ENCODE peak calls at places on chromosomes 16 and 17, in eight cellular contexts. D is gastrocnemius medialis, V is OCI-LY7, Y is right atrium auricular region, F is A549, T is ovary, N is PC-3, M is coronary artery. P is an unnamed sample.
A peak's percentile ranks its signal among the peaks of the same experiment; 100 is the strongest.

GRCh38 chr16:16143038-16143763 is 80.1 kb downstream of the ABCC6 start:
- DNase-seq in V (peak; percentile 58), Y (no peak), D (no peak), T (no peak), F (peak; percentile 50), M (no peak), N (peak; percentile 14), P (no peak)

GRCh38 chr16:16096161-16096857 is 127.0 kb downstream of the ABCC6 start:
- DNase-seq in D (no peak), T (peak; percentile 63), F (no peak), V (peak; percentile 82), Y (no peak), M (peak; percentile 86), N (no peak), P (no peak)

GRCh38 chr16:16093625-16094332 is 129.5 kb downstream of the ABCC6 start:
- DNase-seq in Y (no peak), D (no peak), N (no peak), V (no peak), T (no peak), F (no peak), M (no peak), P (no peak)

GRCh38 chr16:83513006-83513755 is 294.6 kb upstream of the HSBP1 start:
- DNase-seq in V (no peak), M (no peak), N (peak; percentile 44), Y (no peak), F (no peak), D (no peak), T (no peak), P (no peak)

GRCh38 chr17:49390548-49391324 is 23.9 kb downstream of the PHB1 start:
- DNase-seq in N (no peak), V (peak; percentile 80), T (no peak), M (no peak), Y (no peak), D (no peak), F (no peak), P (peak; percentile 38)

GRCh38 chr17:42642377-42642776 is 16.7 kb upstream of the TUBG2 start:
- DNase-seq in N (no peak), Y (no peak), F (no peak), T (no peak), D (no peak), M (no peak), V (no peak), P (no peak)

GRCh38 chr17:75619506-75620431 is 13.5 kb upstream of the SMIM5 start:
- DNase-seq in M (no peak), Y (no peak), D (no peak), T (no peak), N (peak; percentile 52), V (peak; percentile 33), F (peak; percentile 70), P (peak; percentile 5)

GRCh38 chr16:89695875-89696597 is 5.5 kb downstream of the SPATA2L start:
- DNase-seq in F (no peak), T (peak; percentile 32), V (no peak), N (no peak), Y (no peak), M (peak; percentile 69), D (peak; percentile 20), P (no peak)

GRCh38 chr17:50764860-50765259 is 2.5 kb downstream of the ANKRD40CL start:
- DNase-seq in Y (no peak), T (no peak), F (no peak), V (no peak), N (no peak), D (no peak), M (no peak), P (no peak)

GRCh38 chr16:72428611-72429376 is 256.8 kb upstream of the PMFBP1 start:
- DNase-seq in M (no peak), F (no peak), Y (no peak), N (no peak), V (no peak), D (no peak), T (no peak), P (peak; percentile 21)

GRCh38 chr17:49616546-49617205 is 41.0 kb downstream of the NXPH3 start:
- DNase-seq in F (no peak), M (peak; percentile 81), D (peak; percentile 75), T (peak; percentile 43), V (no peak), N (no peak), Y (peak; percentile 82), P (no peak)

GRCh38 chr16:19919142-19919541 is 34.5 kb upstream of the GPRC5B start:
- DNase-seq in V (no peak), F (no peak), T (no peak), M (no peak), Y (no peak), D (no peak), N (no peak), P (no peak)

DNA sequence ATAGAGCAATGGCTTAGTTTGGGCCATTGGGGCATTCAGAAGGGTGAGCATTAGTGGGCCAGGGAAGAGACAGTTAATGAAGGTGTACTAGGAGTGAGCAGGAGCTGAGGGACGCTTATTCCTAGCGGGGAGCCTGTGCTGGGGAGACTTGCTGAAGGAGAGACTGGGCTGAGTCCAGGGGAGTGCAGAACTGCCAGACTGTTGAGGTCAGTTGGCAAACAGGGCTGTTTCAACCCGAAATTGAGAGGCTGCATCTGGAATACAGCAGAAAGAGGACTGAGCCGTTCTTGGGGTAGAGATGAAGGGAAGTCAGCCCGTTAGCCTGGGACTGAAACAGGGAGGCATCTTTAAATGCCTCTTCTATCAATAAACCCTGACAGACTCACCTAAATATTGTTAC is 33.2 kb downstream of the MAP2K6 start:
- DNase-seq in D (no peak), F (no peak), N (no peak), Y (peak; percentile 60), M (no peak), V (no peak), T (peak; percentile 50), P (peak; percentile 52)
- H3K27ac ChIP-seq in D (peak overlapping the region; percentile 79), F (no peak overlapping the region), N (no peak overlapping the region), Y (no peak overlapping the region), M (no peak overlapping the region), V (no peak overlapping the region), T (peak overlapping the region; percentile 52), P (peak overlapping the region; percentile 47)

DNA sequence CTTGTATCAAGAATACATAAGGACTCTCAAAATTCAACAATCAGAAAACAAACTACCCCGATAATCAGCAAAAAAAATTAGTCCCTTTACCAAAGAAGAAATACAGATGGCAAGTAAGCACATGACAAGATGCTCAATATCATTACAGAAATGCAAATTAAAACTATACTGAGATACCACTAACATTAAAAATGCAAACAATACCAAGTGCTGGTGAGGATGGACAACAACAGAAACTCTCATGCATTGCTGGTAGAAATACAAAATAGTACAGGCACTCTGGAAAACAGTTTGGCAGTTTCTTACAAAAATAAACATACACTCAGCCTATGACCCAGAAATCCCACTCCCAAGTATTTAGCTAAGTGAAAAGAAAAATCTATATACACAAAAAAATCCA is 7.5 kb downstream of the CEP112 start:
- DNase-seq in N (no peak), T (no peak), Y (no peak), V (no peak), D (no peak), F (no peak), M (no peak), P (no peak)
- H3K27ac ChIP-seq in N (no peak overlapping the region), T (no peak overlapping the region), Y (no peak overlapping the region), V (no peak overlapping the region), D (no peak overlapping the region), F (no peak overlapping the region), M (no peak overlapping the region), P (no peak overlapping the region)

DNA sequence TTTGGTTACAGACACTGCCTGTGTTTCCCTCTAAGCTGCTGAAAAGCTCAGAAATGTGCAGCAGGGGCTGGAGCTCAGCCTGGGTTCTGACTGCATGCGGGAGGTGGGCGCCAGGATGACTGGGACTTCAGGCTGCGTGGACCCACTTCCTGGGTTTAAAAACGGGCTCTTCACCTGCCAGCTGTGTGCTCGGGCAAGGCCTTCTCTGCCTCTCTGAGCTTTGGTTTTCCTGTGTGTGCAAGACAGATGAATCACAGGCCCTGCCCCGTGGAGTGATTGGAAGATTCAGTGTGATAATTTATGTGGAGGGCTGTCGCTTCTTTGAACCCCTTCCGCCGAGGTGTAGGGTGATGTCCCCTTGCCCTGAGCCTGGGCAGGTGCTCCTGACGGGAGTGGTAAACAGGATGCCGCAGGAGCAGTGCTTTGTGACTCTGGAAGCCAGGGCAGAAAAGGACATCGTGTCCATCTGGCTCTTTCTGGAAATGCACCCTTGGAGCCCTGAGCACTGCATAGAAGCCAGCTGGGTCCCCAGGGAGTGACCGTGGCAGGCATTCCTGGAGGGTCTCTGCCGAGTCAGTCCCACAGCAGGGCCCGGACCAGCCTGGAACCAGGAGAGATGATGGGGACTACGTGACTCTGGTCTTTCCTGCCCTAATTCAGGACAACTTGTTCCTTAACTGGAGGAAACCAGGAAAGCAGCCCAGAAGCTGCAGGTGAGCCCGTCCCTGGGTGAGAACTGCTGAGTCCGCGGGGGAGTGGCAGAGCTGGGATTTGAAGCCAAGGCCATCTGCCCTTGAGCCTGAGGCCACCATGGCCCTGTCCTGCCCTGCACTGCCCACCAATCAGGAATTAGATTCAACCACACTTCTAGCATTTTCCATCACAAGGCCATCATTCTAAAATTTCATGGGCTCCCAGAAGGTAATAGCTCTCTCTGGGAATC is 28.5 kb upstream of the SLC7A5 start:
- DNase-seq in T (no peak), M (no peak), V (peak; percentile 16), N (no peak), Y (no peak), D (no peak), F (no peak), P (no peak)
- H3K27ac ChIP-seq in T (no peak overlapping the region), M (no peak overlapping the region), V (no peak overlapping the region), N (no peak overlapping the region), Y (no peak overlapping the region), D (no peak overlapping the region), F (no peak overlapping the region), P (no peak overlapping the region)

GRCh38 chr17:73318427-73318813 is 6.6 kb upstream of the CDC42EP4 start:
- DNase-seq in V (no peak), N (no peak), D (no peak), Y (no peak), M (no peak), F (no peak), T (no peak), P (no peak)
- H3K27ac ChIP-seq in V (no peak overlapping the region), N (no peak overlapping the region), D (no peak overlapping the region), Y (no peak overlapping the region), M (no peak overlapping the region), F (no peak overlapping the region), T (no peak overlapping the region), P (no peak overlapping the region)

GRCh38 chr17:2243953-2244352 is 59.6 kb downstream of the SMG6 start:
- DNase-seq in D (no peak), V (no peak), M (no peak), N (no peak), Y (no peak), T (no peak), F (no peak), P (no peak)

GRCh38 chr17:2239882-2240430 is 63.6 kb downstream of the SMG6 start:
- DNase-seq in F (peak; percentile 34), T (peak; percentile 58), Y (peak; percentile 88), V (peak; percentile 74), D (peak; percentile 83), M (no peak), N (peak; percentile 81), P (no peak)

GRCh38 chr17:2240541-2240940 is 63.0 kb downstream of the SMG6 start:
- DNase-seq in M (no peak), D (no peak), Y (no peak), T (no peak), V (no peak), N (peak; percentile 7), F (no peak), P (no peak)

GRCh38 chr17:2239170-2239551 is 64.4 kb downstream of the SMG6 start:
- DNase-seq in V (no peak), Y (no peak), F (no peak), T (no peak), D (no peak), M (no peak), N (no peak), P (no peak)

GRCh38 chr17:2241823-2242222 is 61.8 kb downstream of the SMG6 start:
- DNase-seq in V (no peak), N (no peak), T (no peak), F (no peak), M (no peak), D (no peak), Y (no peak), P (no peak)
- H3K27ac ChIP-seq in V (no peak overlapping the region), N (no peak overlapping the region), T (no peak overlapping the region), F (no peak overlapping the region), M (no peak overlapping the region), D (peak overlapping the region; percentile 97), Y (peak overlapping the region; percentile 76), P (no peak overlapping the region)